ENCODE peak calls at places on chromosome 21, in seven cellular contexts. D is left ventricle myocardium inferior; S is prostate gland; Z is activated B cell treated with CpG ODN at 0.5 μM for 24 hours; G is activated CD4-positive, alpha-beta T cell treated with anti-CD3 and anti-CD28 coated beads, Interleukin-2, amount 50 U/mL, for 4 hours; V is AG10803; A is GM12864. N is an unnamed sample.

GRCh38 chr21:41086551-41086950 is 81.4 kb upstream of the BACE2 start:
- DNase-seq in D (no peak), S (no peak), Z (no peak), G (no peak), V (no peak), A (no peak), N (no peak)

GRCh38 chr21:37269481-37269880 is 2.3 kb upstream of the VPS26C start:
- DNase-seq in D (no peak), S (no peak), Z (no peak), G (no peak), V (no peak), A (no peak), N (no peak)

GRCh38 chr21:34544032-34544496 is 32.1 kb upstream of the KCNE1 start:
- DNase-seq in D (peak; percentile 36), S (peak; percentile 77), Z (no peak), G (peak; percentile 19), V (peak; percentile 68), A (peak; percentile 69), N (peak; percentile 69)

GRCh38 chr21:32940079-32941014 is 85.4 kb upstream of the OLIG2 start:
- DNase-seq in D (no peak), S (peak; percentile 53), Z (no peak), G (peak; percentile 17), V (peak; percentile 36), A (no peak), N (no peak)

GRCh38 chr21:26506951-26507350 is 66.1 kb downstream of the CYYR1 start:
- DNase-seq in D (no peak), S (no peak), Z (no peak), G (no peak), V (peak; percentile 72), A (no peak), N (no peak)

GRCh38 chr21:40732243-40732642 is 114.7 kb downstream of the DSCAM start:
- DNase-seq in D (no peak), S (no peak), Z (no peak), G (no peak), V (peak; percentile 57), A (no peak), N (no peak)

GRCh38 chr21:31873696-31874599 is 1.1 kb downstream of the HUNK start:
- DNase-seq in D (peak; percentile 33), S (peak; percentile 10), Z (peak; percentile 53), G (peak; percentile 7), V (peak; percentile 39), A (no peak), N (peak; percentile 57)

GRCh38 chr21:32475162-32475812 is 62.8 kb downstream of the EVA1C start:
- DNase-seq in D (no peak), S (no peak), Z (no peak), G (no peak), V (peak; percentile 98), A (no peak), N (no peak)

GRCh38 chr21:27953328-27954045 is 986.6 kb upstream of the ADAMTS5 start:
- DNase-seq in D (no peak), S (no peak), Z (no peak), G (no peak), V (peak; percentile 3), A (no peak), N (no peak)

GRCh38 chr21:39938086-39938611 is 70.9 kb downstream of the PCP4 start:
- DNase-seq in D (no peak), S (peak; percentile 42), Z (no peak), G (no peak), V (no peak), A (no peak), N (no peak)

GRCh38 chr21:34705032-34705431 is 36.2 kb downstream of the CLIC6 start:
- DNase-seq in D (no peak), S (peak; percentile 84), Z (no peak), G (no peak), V (no peak), A (no peak), N (no peak)

GRCh38 chr21:38306407-38306806 is 49.6 kb downstream of the KCNJ15 start:
- DNase-seq in D (no peak), S (no peak), Z (no peak), G (no peak), V (peak; percentile 69), A (no peak), N (no peak)

GRCh38 chr21:37383066-37383465 is 16.5 kb downstream of the DYRK1A start:
- DNase-seq in D (no peak), S (no peak), Z (no peak), G (no peak), V (peak; percentile 62), A (no peak), N (no peak)

GRCh38 chr21:43926196-43926595 is 61.2 kb downstream of the AGPAT3 start:
- DNase-seq in D (peak; percentile 11), S (no peak), Z (no peak), G (no peak), V (no peak), A (no peak), N (peak; percentile 46)

GRCh38 chr21:33393348-33393747 is 9.9 kb upstream of the IFNGR2 start:
- DNase-seq in D (no peak), S (no peak), Z (no peak), G (no peak), V (no peak), A (no peak), N (no peak)

N was measured in lower lobe of right lung.